ENCODE peak calls at places on chromosomes 5 and 9, in four cellular contexts. One of them, this sample, is unnamed.

GRCh38 chr5:132098151-132098594 is 24.6 kb downstream of the CSF2 start:
- DNase-seq in keratinocyte: no peak
- DNase-seq in uterus: no peak
- DNase-seq in Calu3: no peak
- DNase-seq in this sample: no peak

GRCh38 chr5:102421647-102422046 is 77.2 kb downstream of the SLCO6A1 start:
- DNase-seq in uterus: no peak
- DNase-seq in Calu3: peak
- DNase-seq in keratinocyte: no peak
- DNase-seq in this sample: no peak

GRCh38 chr5:116998024-116998423 is 423.4 kb upstream of the SEMA6A start:
- DNase-seq in uterus: no peak
- DNase-seq in Calu3: no peak
- DNase-seq in keratinocyte: no peak
- DNase-seq in this sample: no peak

GRCh38 chr9:136153381-136154065 is 34.8 kb upstream of the TMEM250 start:
- DNase-seq in uterus: no peak
- DNase-seq in Calu3: no peak
- DNase-seq in keratinocyte: no peak
- DNase-seq in this sample: no peak

GRCh38 chr9:110095238-110095637 is 112.7 kb downstream of the C9orf152 start:
- DNase-seq in uterus: no peak
- DNase-seq in keratinocyte: no peak
- DNase-seq in Calu3: no peak
- DNase-seq in this sample: no peak

GRCh38 chr5:178626484-178627258 is at the start of gene CLK4:
- DNase-seq in keratinocyte: peak
- DNase-seq in Calu3: peak
- DNase-seq in uterus: peak
- DNase-seq in this sample: peak

GRCh38 chr5:72817076-72817476 is 615 bp downstream of the TNPO1 start:
- DNase-seq in keratinocyte: no peak
- DNase-seq in uterus: peak
- DNase-seq in Calu3: peak
- DNase-seq in this sample: peak

GRCh38 chr9:136262671-136263178 is 17.1 kb upstream of the QSOX2 start:
- DNase-seq in uterus: no peak
- DNase-seq in Calu3: no peak
- DNase-seq in keratinocyte: no peak
- DNase-seq in this sample: no peak

GRCh38 chr9:37915911-37916470 is 12.1 kb upstream of the SLC25A51 start:
- DNase-seq in keratinocyte: no peak
- DNase-seq in uterus: no peak
- DNase-seq in Calu3: no peak
- DNase-seq in this sample: no peak

GRCh38 chr5:125348221-125348692 is 601.8 kb upstream of the ZNF608 start:
- DNase-seq in keratinocyte: no peak
- DNase-seq in uterus: no peak
- DNase-seq in Calu3: no peak
- DNase-seq in this sample: no peak

GRCh38 chr9:17761984-17762676 is 183.3 kb downstream of the SH3GL2 start:
- DNase-seq in keratinocyte: no peak
- DNase-seq in uterus: no peak
- DNase-seq in Calu3: no peak
- DNase-seq in this sample: no peak

GRCh38 chr9:95018099-95018927 is 291.8 kb downstream of the AOPEP start:
- DNase-seq in uterus: no peak
- DNase-seq in keratinocyte: peak
- DNase-seq in Calu3: no peak
- DNase-seq in this sample: no peak

GRCh38 chr9:72457366-72457765 is 64.0 kb upstream of the TMC1 start:
- DNase-seq in uterus: no peak
- DNase-seq in keratinocyte: no peak
- DNase-seq in Calu3: no peak
- DNase-seq in this sample: no peak

GRCh38 chr9:134335095-134335489 is 8.8 kb downstream of the RXRA start:
- DNase-seq in Calu3: no peak
- DNase-seq in keratinocyte: no peak
- DNase-seq in uterus: no peak
- DNase-seq in this sample: no peak

GRCh38 chr9:93681316-93682154 is 105.2 kb downstream of the PHF2 start:
- DNase-seq in Calu3: no peak
- DNase-seq in uterus: peak
- DNase-seq in keratinocyte: no peak
- DNase-seq in this sample: peak

GRCh38 chr9:113992276-113992951 is 85.7 kb downstream of the AMBP start:
- DNase-seq in keratinocyte: no peak
- DNase-seq in Calu3: no peak
- DNase-seq in uterus: peak
- DNase-seq in this sample: no peak

GRCh38 chr5:142320851-142321560 is 3.8 kb downstream of the SPRY4 start:
- DNase-seq in uterus: no peak
- DNase-seq in Calu3: no peak
- DNase-seq in keratinocyte: no peak
- DNase-seq in this sample: no peak

GRCh38 chr5:71719092-71719964 is at the start of gene CARTPT:
- DNase-seq in Calu3: no peak
- DNase-seq in uterus: no peak
- DNase-seq in keratinocyte: no peak
- DNase-seq in this sample: no peak

GRCh38 chr9:132586830-132587483 is 4.6 kb downstream of the BARHL1 start:
- DNase-seq in keratinocyte: no peak
- DNase-seq in uterus: no peak
- DNase-seq in Calu3: no peak
- DNase-seq in this sample: no peak

GRCh38 chr5:179837076-179838011 is 16.6 kb downstream of the SQSTM1 start:
- DNase-seq in Calu3: no peak
- DNase-seq in uterus: no peak
- DNase-seq in keratinocyte: no peak
- DNase-seq in this sample: no peak

GRCh38 chr9:36401179-36401740 is 1.2 kb upstream of the RNF38 start:
- DNase-seq in uterus: no peak
- DNase-seq in keratinocyte: no peak
- DNase-seq in Calu3: no peak
- DNase-seq in this sample: no peak

GRCh38 chr5:23840083-23840482 is 332.7 kb downstream of the PRDM9 start:
- DNase-seq in Calu3: no peak
- DNase-seq in keratinocyte: no peak
- DNase-seq in uterus: no peak
- DNase-seq in this sample: no peak

DNA sequence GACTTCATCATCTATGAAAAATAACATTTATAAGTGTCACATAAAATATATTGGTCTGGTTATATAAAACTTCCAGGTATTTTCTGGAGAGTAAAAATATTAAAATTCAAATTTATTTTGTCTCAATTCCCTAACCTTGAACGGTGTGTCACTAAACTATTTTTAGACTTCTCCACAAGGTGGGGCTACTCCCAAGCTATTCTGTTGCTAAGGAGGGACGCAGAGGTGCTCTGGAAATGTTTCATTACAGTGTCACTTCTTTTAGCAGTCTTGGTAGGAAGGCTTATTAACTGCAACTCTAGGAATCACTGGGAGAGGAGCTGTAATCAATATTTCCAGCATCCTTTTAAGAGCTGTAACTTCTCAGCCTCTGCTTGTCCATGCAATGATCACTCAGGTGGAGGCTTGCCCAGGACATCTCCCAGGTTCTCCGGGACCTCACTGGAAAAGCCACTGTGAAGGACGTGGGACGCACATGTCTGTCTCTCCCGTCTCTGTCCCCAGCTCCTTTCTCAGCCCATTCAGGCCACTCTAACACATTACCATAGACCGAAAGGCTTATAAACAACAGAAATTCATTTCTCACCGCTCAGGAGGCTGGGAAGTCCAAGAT is 32.5 kb upstream of the DNAH5 start:
- DNase-seq in keratinocyte: no peak
- DNase-seq in uterus: no peak
- DNase-seq in Calu3: peak
- DNase-seq in this sample: no peak
- TF ChIP-seq CTCF in keratinocyte: peak
- TF ChIP-seq CTCF in uterus: no peak
- TF ChIP-seq CTCF in Calu3: peak
- TF ChIP-seq CTCF in this sample: no peak

GRCh38 chr5:35002459-35002858 is 45.3 kb downstream of the AGXT2 start:
- DNase-seq in keratinocyte: no peak
- DNase-seq in uterus: no peak
- DNase-seq in Calu3: no peak
- DNase-seq in this sample: no peak
- TF ChIP-seq CTCF in keratinocyte: no peak
- TF ChIP-seq CTCF in uterus: no peak
- TF ChIP-seq CTCF in Calu3: no peak
- TF ChIP-seq CTCF in this sample: no peak

GRCh38 chr9:77290373-77290772 is 113.0 kb downstream of the VPS13A start:
- DNase-seq in Calu3: no peak
- DNase-seq in uterus: no peak
- DNase-seq in keratinocyte: no peak
- DNase-seq in this sample: no peak

GRCh38 chr9:77293949-77294348 is 116.6 kb downstream of the VPS13A start:
- DNase-seq in uterus: no peak
- DNase-seq in Calu3: no peak
- DNase-seq in keratinocyte: no peak
- DNase-seq in this sample: no peak

DNA sequence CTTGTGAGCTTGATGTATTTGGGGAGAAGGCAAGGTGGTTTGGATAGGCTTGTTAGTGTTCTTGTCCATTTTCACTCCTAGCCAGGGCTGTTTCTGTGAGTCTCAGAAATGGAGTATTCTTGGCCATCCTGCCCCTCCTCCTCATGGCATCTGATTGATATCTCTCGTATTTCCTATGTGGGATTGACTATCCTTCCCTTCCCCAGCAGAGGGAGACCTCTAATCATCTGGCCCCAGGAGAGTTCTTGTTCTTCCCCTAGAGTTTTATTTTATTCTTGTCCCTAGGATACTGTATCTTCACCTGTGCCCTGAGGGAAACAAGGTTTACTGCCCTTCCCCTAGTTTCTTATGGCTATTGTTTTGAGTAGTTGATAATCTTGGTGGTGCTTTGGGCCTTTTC is 114.4 kb downstream of the VPS13A start:
- DNase-seq in uterus: no peak
- DNase-seq in Calu3: peak
- DNase-seq in keratinocyte: no peak
- DNase-seq in this sample: no peak
- TF ChIP-seq CTCF in uterus: no peak
- TF ChIP-seq CTCF in Calu3: peak
- TF ChIP-seq CTCF in keratinocyte: peak
- TF ChIP-seq CTCF in this sample: no peak

GRCh38 chr5:173496883-173497255 is 119.6 kb downstream of the BOD1 start:
- DNase-seq in keratinocyte: no peak
- DNase-seq in Calu3: no peak
- DNase-seq in uterus: no peak
- DNase-seq in this sample: no peak
- TF ChIP-seq CTCF in keratinocyte: no peak
- TF ChIP-seq CTCF in Calu3: no peak
- TF ChIP-seq CTCF in uterus: no peak
- TF ChIP-seq CTCF in this sample: no peak

GRCh38 chr5:96601811-96602244 is 60.3 kb upstream of the CAST start:
- DNase-seq in uterus: peak
- DNase-seq in keratinocyte: peak
- DNase-seq in Calu3: peak
- DNase-seq in this sample: no peak
- TF ChIP-seq CTCF in uterus: peak
- TF ChIP-seq CTCF in keratinocyte: peak
- TF ChIP-seq CTCF in Calu3: peak
- TF ChIP-seq CTCF in this sample: peak